ENCODE peak calls at places on chromosomes 2 and 18, in ten cellular contexts. J, K, H, F, P, U, M, N, R and Y are unnamed samples.

GRCh38 chr2:52311862-52312261 is 1279.9 kb upstream of the NRXN1 start:
- DNase-seq in H (no peak), R (no peak), K (no peak), M (no peak), P (no peak), N (no peak), F (no peak), U (no peak), J (no peak), Y (no peak)

GRCh38 chr2:63743976-63744331 is 97.7 kb upstream of the UGP2 start:
- DNase-seq in R (no peak), P (no peak), H (no peak), N (no peak), M (no peak), F (no peak), U (no peak), K (no peak), J (no peak), Y (no peak)

GRCh38 chr2:8581601-8582041 is 100.2 kb upstream of the ID2 start:
- DNase-seq in H (no peak), K (no peak), M (no peak), J (no peak), N (no peak), U (no peak), P (no peak), F (no peak), R (no peak), Y (no peak)

GRCh38 chr2:214808961-214809750 is at the start of gene BARD1:
- DNase-seq in U (peak), P (peak), R (peak), F (peak), N (peak), K (peak), J (peak), M (peak), H (peak), Y (peak)

GRCh38 chr18:30709598-30709997 is 332.9 kb downstream of the DSC3 start:
- DNase-seq in K (no peak), J (no peak), N (no peak), R (no peak), P (no peak), U (no peak), H (no peak), M (no peak), F (no peak), Y (no peak)

GRCh38 chr18:59837586-59837985 is 62.2 kb upstream of the PMAIP1 start:
- DNase-seq in U (peak), N (no peak), F (peak), M (peak), J (no peak), K (peak), H (peak), P (peak), R (peak), Y (peak)

GRCh38 chr2:216920150-216920846 is 60.4 kb upstream of the TNP1 start:
- DNase-seq in M (no peak), P (no peak), N (no peak), F (no peak), R (no peak), K (no peak), H (peak), U (no peak), J (peak), Y (no peak)

GRCh38 chr2:239240480-239240881 is 160.3 kb downstream of the HDAC4 start:
- DNase-seq in J (peak), F (no peak), R (no peak), K (no peak), P (no peak), M (no peak), H (peak), N (no peak), U (no peak), Y (no peak)

GRCh38 chr2:218892693-218893348 is 12.2 kb downstream of the WNT10A start:
- DNase-seq in M (peak), R (peak), H (peak), K (peak), N (peak), U (peak), P (peak), J (peak), F (peak), Y (peak)

GRCh38 chr2:226873826-226874225 is 38.0 kb downstream of the RHBDD1 start:
- DNase-seq in K (no peak), F (no peak), H (no peak), P (no peak), U (no peak), R (no peak), N (no peak), J (no peak), M (no peak), Y (no peak)

GRCh38 chr2:125643585-125643984 is 1012.4 kb upstream of the GYPC start:
- DNase-seq in K (no peak), J (no peak), N (no peak), R (no peak), U (no peak), F (no peak), P (no peak), H (no peak), M (no peak), Y (no peak)

GRCh38 chr2:109020217-109020637 is 31.2 kb upstream of the EDAR start:
- DNase-seq in U (peak), H (no peak), J (no peak), R (peak), K (no peak), M (peak), N (no peak), F (peak), P (no peak), Y (no peak)

GRCh38 chr2:66794115-66794514 is 359.2 kb downstream of the MEIS1 start:
- DNase-seq in N (peak), P (no peak), J (no peak), U (no peak), H (no peak), F (no peak), M (no peak), R (no peak), K (no peak), Y (no peak)

GRCh38 chr2:2768476-2768875 is 437.4 kb upstream of the MYT1L start:
- DNase-seq in M (no peak), K (no peak), N (no peak), R (no peak), J (no peak), U (no peak), P (no peak), F (no peak), H (no peak), Y (no peak)

GRCh38 chr2:98900721-98901120 is 35.3 kb downstream of the CRACDL start:
- DNase-seq in R (no peak), N (no peak), U (no peak), F (no peak), P (no peak), M (no peak), H (no peak), K (peak), J (no peak), Y (no peak)

GRCh38 chr2:162798407-162798806 is 40.2 kb downstream of the KCNH7 start:
- DNase-seq in U (no peak), H (no peak), P (no peak), M (no peak), N (no peak), R (no peak), K (no peak), J (no peak), F (no peak), Y (no peak)

GRCh38 chr2:88452151-88452851 is at the start of gene FOXI3:
- DNase-seq in M (no peak), P (no peak), K (no peak), N (no peak), J (no peak), R (no peak), U (no peak), F (no peak), H (no peak), Y (peak)

GRCh38 chr2:85066874-85067351 is 66.3 kb upstream of the TCF7L1 start:
- DNase-seq in H (peak), J (peak), F (peak), K (peak), N (peak), M (peak), U (peak), P (peak), R (peak), Y (peak)

GRCh38 chr2:178761759-178762371 is 45.4 kb downstream of the TTN start:
- DNase-seq in R (peak), P (peak), U (peak), M (peak), F (peak), N (no peak), J (no peak), K (no peak), H (peak), Y (peak)

GRCh38 chr18:73879328-73879727 is 268.3 kb downstream of the FBXO15 start:
- DNase-seq in M (peak), P (no peak), N (no peak), U (no peak), H (no peak), K (no peak), R (no peak), F (no peak), J (no peak), Y (no peak)

GRCh38 chr2:107088156-107088555 is 202.2 kb upstream of the ST6GAL2 start:
- DNase-seq in F (no peak), J (no peak), U (no peak), P (no peak), M (no peak), H (no peak), K (no peak), R (no peak), N (no peak), Y (no peak)

GRCh38 chr2:219019436-219019835 is 21.9 kb downstream of the CFAP65 start:
- DNase-seq in N (no peak), P (no peak), R (no peak), H (no peak), U (no peak), F (no peak), K (no peak), M (no peak), J (peak), Y (no peak)

GRCh38 chr18:48519431-48520100 is 19.3 kb upstream of the CTIF start:
- DNase-seq in P (no peak), K (no peak), U (no peak), J (no peak), M (no peak), N (no peak), H (no peak), F (no peak), R (no peak), Y (peak)

GRCh38 chr2:235433860-235434259 is 60.0 kb upstream of the AGAP1 start:
- DNase-seq in F (no peak), J (peak), K (peak), N (peak), U (peak), M (peak), P (no peak), R (peak), H (peak), Y (no peak)
- TF ChIP-seq CTCF in F (no peak), J (peak), K (no peak), N (no peak), U (no peak), M (peak), P (peak), R (peak), H (peak), Y (no peak)

DNA sequence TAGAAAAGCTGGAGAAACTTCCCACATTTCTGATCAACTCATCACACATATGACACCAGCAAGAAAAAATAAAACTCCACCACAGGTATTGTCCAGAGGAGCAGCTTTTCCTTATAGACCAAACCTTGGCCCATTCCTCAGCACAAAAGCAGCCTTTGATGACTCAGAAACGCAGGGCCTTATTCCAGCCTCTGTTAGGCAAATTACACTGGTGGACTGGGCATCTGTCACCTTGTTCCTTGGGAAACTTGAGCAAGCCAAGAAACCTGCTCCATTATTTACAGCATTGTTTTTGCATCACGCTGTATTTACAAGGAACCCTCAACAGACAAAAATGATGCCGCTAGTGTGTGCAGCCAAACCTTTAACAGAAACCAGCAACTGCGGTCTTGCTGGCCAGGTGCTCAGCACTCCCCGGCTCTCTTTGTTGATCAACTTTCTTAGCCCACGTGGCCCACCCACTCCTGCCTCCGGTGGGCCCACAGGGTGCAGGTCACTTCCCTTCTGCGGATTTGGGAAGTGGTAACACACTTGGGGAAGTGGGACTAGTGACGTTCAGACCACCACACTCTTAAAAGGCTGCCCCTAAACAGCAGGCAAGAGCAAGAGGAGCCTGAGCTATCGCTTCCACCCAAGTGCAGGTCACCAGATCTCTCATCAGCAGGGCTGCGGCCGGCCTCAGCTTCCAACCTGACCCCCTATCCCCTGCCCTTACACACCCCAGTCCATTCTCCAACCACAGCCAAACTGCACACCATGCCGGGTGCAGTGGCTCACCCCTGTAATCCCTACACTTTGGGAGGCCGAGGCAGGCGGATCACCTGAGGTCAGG is 1.5 kb downstream of the AP1S3 start:
- DNase-seq in U (no peak), R (no peak), N (no peak), P (no peak), J (no peak), F (no peak), M (no peak), K (no peak), H (no peak), Y (peak)
- H3K4me3 ChIP-seq in U (no peak), R (no peak), N (no peak), P (peak), J (peak), F (no peak), M (no peak), K (no peak), H (no peak), Y (peak)

GRCh38 chr2:13180729-13181128 is 464.0 kb downstream of the TRIB2 start:
- DNase-seq in N (no peak), R (no peak), U (no peak), P (no peak), F (no peak), H (no peak), J (no peak), M (no peak), K (no peak), Y (no peak)
- TF ChIP-seq CTCF in N (no peak), R (no peak), U (no peak), P (no peak), F (no peak), H (no peak), J (no peak), M (no peak), K (no peak), Y (no peak)

DNA sequence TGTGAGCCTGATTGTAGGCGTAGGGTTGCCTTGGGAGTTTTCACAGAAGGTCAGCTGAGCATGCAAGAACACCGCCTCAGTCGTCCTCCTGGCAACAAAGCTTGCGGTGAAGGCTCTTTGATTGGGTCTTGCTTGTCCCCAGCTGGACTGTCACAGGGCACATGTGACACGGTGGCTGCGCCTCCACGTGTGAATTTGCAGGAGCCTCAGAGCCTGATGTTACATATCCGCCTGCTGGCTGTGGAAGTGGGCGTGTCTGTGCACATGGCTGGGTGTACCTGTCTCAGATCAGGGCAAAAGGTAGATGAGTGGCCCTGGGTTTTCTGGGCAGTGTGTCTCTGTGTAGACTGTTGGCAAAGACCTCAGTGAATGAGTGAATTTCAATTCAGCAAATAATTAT is 228.8 kb downstream of the HAUS1 start:
- DNase-seq in N (no peak), K (no peak), H (no peak), U (no peak), M (no peak), J (no peak), R (no peak), P (no peak), F (no peak), Y (no peak)
- H3K4me3 ChIP-seq in N (no peak), K (no peak), H (no peak), U (no peak), M (no peak), J (peak), R (no peak), P (peak), F (no peak), Y (peak)

GRCh38 chr2:96602330-96602823 is 35.7 kb downstream of the KANSL3 start:
- DNase-seq in U (no peak), J (no peak), M (no peak), F (no peak), H (no peak), P (no peak), R (no peak), N (no peak), K (no peak), Y (peak)
- TF ChIP-seq CTCF in U (no peak), J (no peak), M (no peak), F (no peak), H (peak), P (peak), R (no peak), N (no peak), K (no peak), Y (peak)

GRCh38 chr2:72274284-72274869 is 126.7 kb upstream of the CYP26B1 start:
- DNase-seq in F (no peak), H (no peak), J (no peak), R (no peak), K (no peak), U (no peak), N (no peak), M (peak), P (no peak), Y (no peak)

GRCh38 chr2:72278046-72278445 is 130.4 kb upstream of the CYP26B1 start:
- DNase-seq in R (peak), M (peak), H (no peak), U (peak), N (no peak), F (peak), K (no peak), P (no peak), J (no peak), Y (peak)

GRCh38 chr2:72276356-72276755 is 128.7 kb upstream of the CYP26B1 start:
- DNase-seq in F (no peak), N (no peak), P (no peak), R (no peak), M (peak), U (peak), J (no peak), K (no peak), H (no peak), Y (no peak)

GRCh38 chr2:72275084-72275483 is 127.4 kb upstream of the CYP26B1 start:
- DNase-seq in K (no peak), H (no peak), R (no peak), P (no peak), N (no peak), M (no peak), J (no peak), F (no peak), U (no peak), Y (no peak)

GRCh38 chr2:72276876-72277275 is 129.2 kb upstream of the CYP26B1 start:
- DNase-seq in U (no peak), N (no peak), M (no peak), K (no peak), H (no peak), R (no peak), F (no peak), J (no peak), P (no peak), Y (no peak)
- H3K4me3 ChIP-seq in U (no peak), N (no peak), M (no peak), K (no peak), H (no peak), R (no peak), F (no peak), J (no peak), P (no peak), Y (no peak)

DNA sequence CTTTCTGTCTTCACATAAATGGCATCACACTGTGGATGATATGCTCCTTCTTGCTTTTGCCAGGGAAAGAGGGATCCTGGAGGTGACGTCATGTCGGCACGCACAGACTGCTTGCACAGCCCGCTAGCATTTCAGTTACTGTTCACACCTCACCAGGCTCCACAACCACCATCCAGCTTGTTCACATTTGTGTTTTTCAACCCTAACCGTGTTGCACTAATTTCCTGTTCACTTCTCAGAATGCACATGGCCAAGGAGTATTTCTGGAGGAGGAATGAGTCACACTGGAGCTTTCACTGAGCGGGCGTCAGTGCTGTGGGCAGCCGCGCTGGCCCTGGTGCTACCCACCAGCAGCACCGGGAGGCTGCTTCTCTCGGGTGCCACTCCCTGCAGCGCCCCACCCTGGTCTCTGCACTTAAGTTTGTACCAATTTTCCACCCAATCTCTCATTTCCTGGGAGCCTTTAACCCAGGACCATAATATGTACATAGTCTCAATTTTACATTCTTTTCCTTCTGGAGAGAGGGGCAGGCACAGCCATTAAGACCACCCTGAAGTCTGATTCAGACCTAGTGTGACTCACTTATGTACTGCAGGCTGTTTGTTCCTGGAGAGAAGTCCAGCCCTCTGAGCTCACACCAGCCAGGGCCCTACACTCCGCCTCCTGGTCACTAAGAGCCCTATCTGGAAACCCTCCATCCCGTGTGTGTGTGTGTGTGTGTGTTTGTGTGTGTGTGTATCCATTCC is 65.1 kb downstream of the MBP start:
- DNase-seq in K (no peak), R (peak), H (no peak), F (peak), J (peak), N (peak), U (peak), P (peak), M (peak), Y (peak)
- TF ChIP-seq CTCF in K (no peak), R (peak), H (no peak), F (peak), J (peak), N (no peak), U (peak), P (no peak), M (peak), Y (no peak)

DNA sequence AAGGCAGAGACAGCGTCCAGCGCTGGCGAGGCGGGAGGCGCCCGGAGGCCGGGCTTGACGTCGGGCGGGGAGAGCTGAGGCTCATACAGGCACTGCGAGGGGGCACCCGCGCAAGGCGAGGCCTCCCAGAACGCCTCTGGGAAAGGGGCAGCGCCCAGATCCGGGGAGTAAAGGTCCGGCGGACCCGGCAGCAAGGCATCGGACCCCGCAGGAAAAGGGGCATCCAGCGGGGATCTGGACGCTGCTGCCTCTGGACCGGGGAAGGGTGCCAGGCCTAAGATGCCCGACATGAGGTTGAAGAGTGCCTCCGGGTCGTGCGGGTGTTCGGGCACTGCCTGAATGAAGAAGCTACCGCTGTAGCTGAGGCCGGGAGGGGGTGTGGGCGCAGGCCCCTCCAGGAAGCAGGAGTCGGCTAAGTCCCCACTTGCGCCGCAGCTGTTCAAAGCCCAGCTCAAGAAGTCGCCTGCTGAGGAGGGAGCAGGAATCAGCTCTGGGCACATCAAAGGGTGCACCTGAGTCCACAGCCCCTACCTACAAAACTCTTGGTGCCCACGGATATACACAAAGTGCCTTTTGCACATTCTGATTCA is 937 bp downstream of the EGR4 start:
- DNase-seq in J (no peak), H (no peak), R (no peak), M (no peak), N (no peak), U (no peak), K (no peak), P (no peak), F (no peak), Y (no peak)
- H3K4me3 ChIP-seq in J (peak), H (no peak), R (no peak), M (no peak), N (no peak), U (no peak), K (no peak), P (no peak), F (no peak), Y (no peak)

DNA sequence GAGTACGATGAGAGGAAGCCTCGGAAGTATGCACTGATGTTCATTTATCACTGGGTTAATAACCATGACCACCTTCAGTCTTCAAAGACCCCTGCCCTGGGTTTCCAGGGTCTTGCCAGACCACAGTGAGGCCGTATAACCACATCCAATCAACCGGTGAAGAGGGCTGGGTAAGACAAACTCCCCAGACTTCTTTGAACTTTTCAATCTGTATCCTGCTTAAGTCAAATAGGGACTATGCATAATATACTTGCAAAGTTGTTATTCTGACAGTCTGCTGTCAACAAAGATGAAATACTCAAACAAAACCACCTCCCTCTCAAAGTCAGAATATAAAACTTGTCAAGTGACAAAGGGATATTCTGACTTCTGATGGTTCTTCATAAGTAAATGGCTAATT is 54.0 kb downstream of the KLF7 start:
- DNase-seq in H (no peak), J (no peak), N (no peak), U (no peak), P (no peak), M (no peak), K (no peak), F (no peak), R (no peak), Y (no peak)
- TF ChIP-seq CTCF in H (no peak), J (no peak), N (no peak), U (no peak), P (no peak), M (no peak), K (no peak), F (no peak), R (no peak), Y (no peak)